ENCODE peak calls at places on chromosomes 6 and 20, in eight cellular contexts. Z is HCT116, Y is GM23248, F is H1, J is PC-9, P is HepG2, L is PC-3, A is endothelial cell of umbilical vein. Q is an unnamed sample.
A peak's percentile ranks its signal among the peaks of the same experiment; 100 is the strongest.

GRCh38 chr6:2782825-2783187 is 17.6 kb downstream of the WRNIP1 start:
- DNase-seq in F (no peak), P (no peak), Z (no peak), Y (no peak), L (no peak), A (no peak), J (no peak), Q (no peak)

GRCh38 chr6:5525209-5525608 is 263.9 kb downstream of the FARS2 start:
- DNase-seq in Y (peak; percentile 78), P (no peak), L (no peak), J (no peak), F (no peak), A (peak; percentile 7), Z (no peak), Q (peak; percentile 27)

GRCh38 chr20:15100506-15101160 is 763.2 kb upstream of the FLRT3 start:
- DNase-seq in L (no peak), Z (no peak), F (no peak), Y (peak; percentile 64), P (no peak), A (no peak), J (no peak), Q (peak; percentile 33)

GRCh38 chr6:5744497-5744896 is 262.2 kb downstream of the NRN1 start:
- DNase-seq in P (no peak), F (no peak), L (no peak), Y (no peak), J (no peak), A (no peak), Z (no peak), Q (no peak)

GRCh38 chr6:169724554-169725269 is 412 bp upstream of the PHF10 start:
- DNase-seq in Z (no peak), P (peak; percentile 61), Y (peak; percentile 58), A (no peak), F (peak; percentile 84), J (no peak), L (peak; percentile 18), Q (no peak)

GRCh38 chr20:59673288-59673997 is 69.1 kb downstream of the PHACTR3 start:
- DNase-seq in F (no peak), P (no peak), Y (no peak), J (no peak), A (no peak), Z (no peak), L (no peak), Q (no peak)

GRCh38 chr6:92011681-92012245 is 1407.6 kb downstream of the EPHA7 start:
- DNase-seq in F (no peak), L (no peak), P (no peak), Z (no peak), J (no peak), Y (no peak), A (no peak), Q (no peak)

GRCh38 chr20:5073154-5074049 is 46.4 kb downstream of the PCNA start:
- DNase-seq in F (peak; percentile 51), A (peak; percentile 13), Z (peak; percentile 69), Y (peak; percentile 92), P (peak; percentile 87), J (peak; percentile 97), L (peak; percentile 98), Q (peak; percentile 91)

GRCh38 chr6:142671791-142672190 is 273.2 kb downstream of the HIVEP2 start:
- DNase-seq in J (no peak), L (no peak), A (no peak), Y (no peak), F (no peak), Z (no peak), P (no peak), Q (no peak)

GRCh38 chr6:55182016-55182650 is 7.8 kb downstream of the HCRTR2 start:
- DNase-seq in J (no peak), F (no peak), L (no peak), Y (no peak), Z (no peak), P (no peak), A (no peak), Q (no peak)

GRCh38 chr20:35117148-35117547 is 24.5 kb upstream of the TRPC4AP start:
- DNase-seq in P (no peak), Y (peak; percentile 59), Z (no peak), L (no peak), F (no peak), A (no peak), J (no peak), Q (no peak)

GRCh38 chr20:7123457-7123856 is 356.0 kb downstream of the BMP2 start:
- DNase-seq in J (no peak), F (no peak), Y (no peak), Z (no peak), L (no peak), A (no peak), P (no peak), Q (no peak)

GRCh38 chr6:134539865-134540323 is 222.0 kb upstream of the SGK1 start:
- DNase-seq in Y (no peak), P (no peak), Z (no peak), J (no peak), A (no peak), F (no peak), L (no peak), Q (peak; percentile 92)

GRCh38 chr20:25453035-25453810 is 45.8 kb downstream of the GINS1 start:
- DNase-seq in A (peak; percentile 5), L (peak; percentile 97), J (no peak), F (no peak), Y (peak; percentile 3), P (no peak), Z (no peak), Q (peak; percentile 58)

GRCh38 chr6:159760602-159761057 is 1.2 kb upstream of the ACAT2 start:
- DNase-seq in J (peak; percentile 66), P (peak; percentile 24), Y (peak; percentile 53), L (peak; percentile 37), A (peak; percentile 44), F (peak; percentile 52), Z (no peak), Q (peak; percentile 44)

GRCh38 chr6:71333700-71334099 is 45.1 kb downstream of the OGFRL1 start:
- DNase-seq in J (peak; percentile 68), P (no peak), Y (peak; percentile 93), F (no peak), A (peak; percentile 30), L (peak; percentile 74), Z (no peak), Q (peak; percentile 92)

GRCh38 chr6:13098808-13099570 is 229.3 kb downstream of the TBC1D7 start:
- DNase-seq in F (no peak), A (no peak), Z (no peak), Y (peak; percentile 36), P (no peak), L (no peak), J (no peak), Q (no peak)

GRCh38 chr20:17615645-17616479 is 46.0 kb downstream of the DSTN start:
- DNase-seq in Z (no peak), L (no peak), A (no peak), P (no peak), Y (no peak), J (no peak), F (no peak), Q (no peak)

GRCh38 chr20:36214684-36215256 is 21.5 kb upstream of the AAR2 start:
- DNase-seq in P (peak; percentile 54), Y (peak; percentile 54), J (no peak), F (no peak), L (peak; percentile 52), Z (no peak), A (peak; percentile 19), Q (peak; percentile 18)

GRCh38 chr20:55684578-55684977 is 320.7 kb downstream of the CBLN4 start:
- DNase-seq in Y (no peak), L (no peak), Z (no peak), P (no peak), J (no peak), A (no peak), F (no peak), Q (no peak)

GRCh38 chr6:110233769-110234374 is 53.6 kb downstream of the CDC40 start:
- DNase-seq in P (no peak), L (no peak), Y (peak; percentile 30), J (no peak), A (no peak), Z (no peak), F (no peak), Q (no peak)

GRCh38 chr20:21577551-21577950 is 63.7 kb upstream of the NKX2-2 start:
- DNase-seq in J (no peak), F (no peak), Y (no peak), Z (no peak), L (no peak), A (no peak), P (no peak), Q (no peak)

GRCh38 chr20:17471606-17472187 is 59.5 kb downstream of the BFSP1 start:
- DNase-seq in L (no peak), F (peak; percentile 41), J (no peak), A (no peak), P (no peak), Y (no peak), Z (no peak), Q (no peak)

DNA sequence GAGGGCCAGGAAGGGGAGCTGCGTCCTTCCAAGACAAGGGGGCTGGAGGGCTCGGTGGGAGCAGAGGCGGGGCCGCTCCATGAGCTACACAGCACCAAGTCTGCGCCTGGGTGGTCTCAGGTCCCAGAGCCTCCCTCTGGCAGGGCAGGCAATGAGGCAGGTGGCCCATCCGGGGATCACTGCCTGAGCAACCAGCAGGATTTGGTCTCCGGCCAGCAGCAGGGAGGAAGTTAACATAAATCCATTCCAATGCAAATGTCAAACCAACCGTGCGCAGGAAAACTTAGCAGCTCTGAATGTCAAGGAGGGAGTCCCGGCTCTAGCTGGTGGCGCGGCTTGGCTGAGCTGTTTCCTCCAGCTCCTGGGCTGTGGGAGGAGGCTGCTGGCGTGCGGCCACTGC is 32.9 kb upstream of the CHRNA4 start:
- DNase-seq in J (no peak), Z (no peak), Y (no peak), F (no peak), P (no peak), A (no peak), L (peak; percentile 3), Q (no peak)
- H2AFZ ChIP-seq in J (no peak overlapping the region), Z (no peak overlapping the region), Y (no peak overlapping the region), F (no peak overlapping the region), P (no peak overlapping the region), A (no peak overlapping the region), L (no peak overlapping the region), Q (no peak overlapping the region)

DNA sequence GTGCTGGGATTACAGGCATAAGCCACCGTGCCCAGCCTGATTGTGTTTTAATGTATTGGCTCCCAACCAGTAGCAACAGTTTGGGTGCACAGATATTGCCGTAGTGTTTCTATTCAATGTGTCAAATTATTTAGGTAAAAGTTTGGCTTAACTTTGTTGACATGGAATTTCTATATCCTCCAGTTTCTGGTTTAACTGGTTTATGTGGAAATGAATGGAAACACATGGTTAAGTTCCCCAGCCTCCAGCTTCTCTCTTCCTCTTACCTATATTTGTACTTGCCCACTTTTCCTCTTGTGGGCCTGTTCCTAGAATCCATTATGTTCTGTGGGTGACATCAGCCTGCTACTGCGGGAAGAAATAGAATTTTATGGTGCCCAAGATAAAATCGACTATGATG is 53.9 kb upstream of the ESR1 start:
- DNase-seq in Y (no peak), P (no peak), L (peak; percentile 60), F (no peak), A (no peak), Z (no peak), J (peak; percentile 63), Q (no peak)
- H3K4me2 ChIP-seq in Y (no peak overlapping the region), P (no peak overlapping the region), L (peak overlapping the region; percentile 39), F (no peak overlapping the region), A (no peak overlapping the region), Z (no peak overlapping the region), J (peak overlapping the region; percentile 21), Q (no peak overlapping the region)

GRCh38 chr20:52972965-52973819 is 1.0 kb downstream of the TSHZ2 start:
- DNase-seq in J (no peak), F (peak; percentile 68), Y (peak; percentile 56), A (no peak), P (no peak), L (no peak), Z (no peak), Q (peak; percentile 60)
- TF ChIP-seq EZH2 in J (no peak), F (peak; percentile 35), Y (no peak), A (no peak), P (peak; percentile 81), L (no peak), Z (no peak), Q (no peak)

GRCh38 chr20:19552896-19553180 is 205.2 kb upstream of the RIN2 start:
- DNase-seq in A (no peak), Z (no peak), J (no peak), Y (no peak), L (no peak), F (no peak), P (no peak), Q (no peak)
- H2AFZ ChIP-seq in A (no peak overlapping the region), Z (no peak overlapping the region), J (no peak overlapping the region), Y (no peak overlapping the region), L (no peak overlapping the region), F (no peak overlapping the region), P (no peak overlapping the region), Q (peak overlapping the region; percentile 41)